ENCODE peak calls at places on chromosomes 3 and 15, in eight cellular contexts. R, S, Z, M, D, A, G and F are unnamed samples.

GRCh38 chr15:50261979-50262378 is 3.5 kb downstream of the HDC start:
- DNase-seq in R (no peak), S (no peak), Z (peak; percentile 23), M (no peak), D (no peak), A (no peak), G (no peak), F (no peak)

GRCh38 chr3:30266536-30266935 is 339.9 kb upstream of the TGFBR2 start:
- DNase-seq in R (no peak), S (no peak), Z (no peak), M (no peak), D (no peak), A (no peak), G (no peak), F (no peak)

GRCh38 chr3:4908066-4908768 is 71.0 kb upstream of the BHLHE40 start:
- DNase-seq in R (no peak), S (no peak), Z (no peak), M (no peak), D (no peak), A (no peak), G (peak; percentile 39), F (no peak)

GRCh38 chr3:99236576-99236975 is 335.1 kb upstream of the DCBLD2 start:
- DNase-seq in R (no peak), S (no peak), Z (no peak), M (no peak), D (no peak), A (no peak), G (no peak), F (no peak)

GRCh38 chr15:76345880-76346665 is 9.5 kb downstream of the ISL2 start:
- DNase-seq in R (peak; percentile 63), S (peak; percentile 48), Z (peak; percentile 68), M (peak; percentile 76), D (no peak), A (no peak), G (peak; percentile 86), F (no peak)

GRCh38 chr3:137692803-137693431 is 71.2 kb upstream of the SOX14 start:
- DNase-seq in R (no peak), S (peak; percentile 66), Z (peak; percentile 80), M (peak; percentile 41), D (no peak), A (no peak), G (peak; percentile 32), F (peak; percentile 53)

GRCh38 chr3:4401441-4401840 is 65.6 kb downstream of the SUMF1 start:
- DNase-seq in R (no peak), S (peak; percentile 16), Z (no peak), M (no peak), D (no peak), A (no peak), G (no peak), F (no peak)

GRCh38 chr3:106083207-106083606 is 214.4 kb upstream of the CBLB start:
- DNase-seq in R (no peak), S (no peak), Z (no peak), M (no peak), D (no peak), A (no peak), G (no peak), F (no peak)

GRCh38 chr3:190076601-190077444 is 43.9 kb downstream of the P3H2 start:
- DNase-seq in R (no peak), S (peak; percentile 81), Z (no peak), M (no peak), D (no peak), A (peak; percentile 94), G (no peak), F (peak; percentile 44)

GRCh38 chr3:66076861-66077495 is 38.3 kb upstream of the MAGI1 start:
- DNase-seq in R (no peak), S (peak; percentile 43), Z (no peak), M (no peak), D (no peak), A (no peak), G (no peak), F (no peak)

GRCh38 chr15:63389902-63390301 is 8.3 kb upstream of the CA12 start:
- DNase-seq in R (peak; percentile 77), S (peak; percentile 75), Z (no peak), M (no peak), D (no peak), A (no peak), G (no peak), F (no peak)

GRCh38 chr3:27575509-27575908 is 91.3 kb upstream of the SLC4A7 start:
- DNase-seq in R (no peak), S (no peak), Z (no peak), M (no peak), D (no peak), A (peak; percentile 74), G (no peak), F (no peak)

GRCh38 chr3:27576171-27576570 is 92.0 kb upstream of the SLC4A7 start:
- DNase-seq in R (no peak), S (no peak), Z (no peak), M (no peak), D (no peak), A (no peak), G (no peak), F (no peak)

GRCh38 chr3:27574438-27574795 is 90.2 kb upstream of the SLC4A7 start:
- DNase-seq in R (no peak), S (no peak), Z (no peak), M (no peak), D (no peak), A (no peak), G (no peak), F (no peak)

GRCh38 chr3:27577504-27577903 is 93.3 kb upstream of the SLC4A7 start:
- DNase-seq in R (no peak), S (no peak), Z (no peak), M (no peak), D (no peak), A (peak; percentile 69), G (no peak), F (no peak)

GRCh38 chr3:27578032-27578431 is 93.8 kb upstream of the SLC4A7 start:
- DNase-seq in R (no peak), S (no peak), Z (no peak), M (no peak), D (no peak), A (peak; percentile 37), G (no peak), F (no peak)
- TF ChIP-seq CTCF in R (no peak), S (no peak), Z (no peak), M (no peak), D (no peak), A (no peak), G (no peak), F (no peak)

DNA sequence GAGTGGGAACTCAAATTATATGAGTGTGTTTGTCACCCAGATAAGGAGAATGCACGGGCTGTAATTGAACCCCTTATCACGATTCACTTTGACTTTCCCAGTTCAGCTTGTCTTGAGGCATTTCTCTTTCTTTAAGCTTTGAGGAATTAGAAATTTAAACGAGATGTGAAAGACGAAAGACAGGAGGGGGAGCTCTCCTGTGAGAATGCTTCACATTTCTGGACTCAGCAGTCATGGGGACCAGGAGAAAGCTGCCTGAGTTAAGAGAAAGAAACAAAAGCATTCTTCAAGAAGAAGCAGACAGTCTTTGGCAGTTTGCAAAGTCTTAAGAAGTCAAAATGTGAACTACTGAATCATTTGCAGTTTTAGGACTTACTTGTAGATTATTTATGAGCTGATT is 205.6 kb downstream of the NECTIN3 start:
- DNase-seq in R (no peak), S (peak; percentile 45), Z (no peak), M (no peak), D (no peak), A (peak; percentile 54), G (no peak), F (no peak)
- TF ChIP-seq CTCF in R (no peak), S (peak; percentile 43), Z (no peak), M (no peak), D (no peak), A (peak; percentile 45), G (no peak), F (no peak)

GRCh38 chr3:63943678-63944077 is 31.5 kb upstream of the SCAANT1 start:
- DNase-seq in R (no peak), S (no peak), Z (no peak), M (no peak), D (no peak), A (no peak), G (no peak), F (no peak)

GRCh38 chr3:63946753-63947152 is 34.6 kb upstream of the SCAANT1 start:
- DNase-seq in R (no peak), S (no peak), Z (no peak), M (no peak), D (no peak), A (no peak), G (no peak), F (no peak)

GRCh38 chr3:63947594-63947993 is 35.4 kb upstream of the SCAANT1 start:
- DNase-seq in R (no peak), S (no peak), Z (no peak), M (no peak), D (no peak), A (no peak), G (no peak), F (no peak)

GRCh38 chr3:63942513-63942912 is 30.3 kb upstream of the SCAANT1 start:
- DNase-seq in R (no peak), S (no peak), Z (no peak), M (no peak), D (no peak), A (no peak), G (no peak), F (no peak)

DNA sequence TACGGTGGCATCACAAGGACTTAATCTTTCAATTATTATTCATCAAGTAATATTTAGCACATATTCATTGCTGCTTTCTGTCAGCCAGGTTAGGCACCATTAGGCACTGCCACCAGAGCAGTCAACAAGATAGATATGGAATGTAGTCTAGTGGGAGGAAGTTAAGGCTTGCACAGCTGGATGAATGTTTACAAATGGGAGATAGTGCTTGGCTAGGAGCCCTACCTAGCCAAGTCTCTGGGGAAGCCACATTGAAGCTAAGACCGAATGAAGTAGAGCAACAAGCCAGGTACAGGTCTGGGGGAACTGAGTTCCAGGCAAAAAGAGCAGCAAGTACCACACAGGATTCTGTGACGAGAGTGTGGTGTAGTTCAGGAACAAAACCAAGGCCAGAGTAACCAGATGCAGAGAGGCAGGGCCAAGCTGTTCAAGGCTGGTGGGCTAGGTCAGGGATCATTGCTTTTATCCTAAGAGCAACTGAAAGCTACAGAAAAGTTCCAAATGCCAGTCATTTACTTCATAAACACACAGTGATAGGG is 33.4 kb upstream of the SCAANT1 start:
- DNase-seq in R (no peak), S (no peak), Z (no peak), M (no peak), D (no peak), A (peak; percentile 65), G (no peak), F (no peak)
- TF ChIP-seq CTCF in R (no peak), S (no peak), Z (no peak), M (no peak), D (no peak), A (no peak), G (no peak), F (no peak)

GRCh38 chr3:7545334-7545733 is 684.4 kb downstream of the GRM7 start:
- DNase-seq in R (no peak), S (no peak), Z (no peak), M (no peak), D (no peak), A (peak; percentile 39), G (no peak), F (no peak)

GRCh38 chr3:7547826-7548225 is 686.9 kb downstream of the GRM7 start:
- DNase-seq in R (no peak), S (no peak), Z (no peak), M (no peak), D (no peak), A (no peak), G (no peak), F (no peak)

GRCh38 chr3:7543294-7543693 is 682.4 kb downstream of the GRM7 start:
- DNase-seq in R (no peak), S (no peak), Z (no peak), M (no peak), D (no peak), A (peak; percentile 38), G (no peak), F (no peak)

GRCh38 chr3:7546219-7546618 is 685.3 kb downstream of the GRM7 start:
- DNase-seq in R (no peak), S (peak; percentile 29), Z (no peak), M (no peak), D (no peak), A (peak; percentile 73), G (no peak), F (no peak)
- TF ChIP-seq CTCF in R (peak; percentile 28), S (peak; percentile 29), Z (no peak), M (no peak), D (peak; percentile 55), A (peak; percentile 46), G (no peak), F (no peak)